ENCODE peak calls at places on chromosome 1, in seven cellular contexts. R is heart left ventricle, A is sigmoid colon, C is adrenal gland, K is testis, Z is IMR-90, B is endothelial cell of umbilical vein. I is an unnamed sample. For H3K36me3, the result is how much of the 10 kb centered on the place peaks cover.

GRCh38 chr1:181452746-181453145 is 30.6 kb upstream of the CACNA1E start:
- DNase-seq in R (no peak), A (no peak), C (no peak), K (peak), Z (no peak), B (no peak), I (no peak)

GRCh38 chr1:168897249-168897648 is 168.2 kb upstream of the DPT start:
- DNase-seq in R (no peak), A (no peak), C (no peak), K (no peak), Z (no peak), B (no peak), I (no peak)

GRCh38 chr1:10638559-10639300 is 157.7 kb downstream of the CASZ1 start:
- DNase-seq in R (no peak), A (no peak), C (no peak), K (no peak), Z (no peak), B (no peak), I (no peak)

GRCh38 chr1:19960621-19961020 is 18.8 kb downstream of the PLA2G2A start:
- DNase-seq in R (no peak), A (no peak), C (no peak), K (no peak), Z (no peak), B (no peak), I (no peak)

GRCh38 chr1:203395746-203396145 is 44.8 kb upstream of the FMOD start:
- DNase-seq in R (no peak), A (no peak), C (no peak), K (no peak), Z (no peak), B (no peak), I (no peak)

GRCh38 chr1:77031101-77031662 is 163.9 kb downstream of the ST6GALNAC5 start:
- DNase-seq in R (no peak), A (no peak), C (no peak), K (no peak), Z (peak), B (peak), I (no peak)

GRCh38 chr1:117967900-117968299 is 38.4 kb downstream of the WDR3 start:
- DNase-seq in R (no peak), A (no peak), C (no peak), K (no peak), Z (peak), B (no peak), I (no peak)

GRCh38 chr1:101257500-101258325 is 20.9 kb downstream of the S1PR1 start:
- DNase-seq in R (no peak), A (no peak), C (no peak), K (no peak), Z (no peak), B (no peak), I (no peak)

GRCh38 chr1:108129999-108130398 is 70.1 kb downstream of the SLC25A24 start:
- DNase-seq in R (no peak), A (no peak), C (no peak), K (no peak), Z (no peak), B (no peak), I (no peak)

GRCh38 chr1:116910379-116911165 is 856 bp downstream of the PTGFRN start:
- DNase-seq in R (peak), A (peak), C (peak), K (peak), Z (no peak), B (peak), I (peak)

GRCh38 chr1:220089650-220090556 is at the start of gene BPNT1:
- DNase-seq in R (peak), A (peak), C (peak), K (peak), Z (peak), B (peak), I (peak)

GRCh38 chr1:220092694-220093093 is 1.2 kb upstream of the IARS2 start:
- DNase-seq in R (no peak), A (no peak), C (no peak), K (no peak), Z (no peak), B (no peak), I (no peak)

GRCh38 chr1:220099826-220100225 is 5.9 kb downstream of the IARS2 start:
- DNase-seq in R (no peak), A (no peak), C (no peak), K (no peak), Z (no peak), B (peak), I (no peak)

GRCh38 chr1:220093361-220094015 is 444 bp upstream of the IARS2 start:
- DNase-seq in R (no peak), A (no peak), C (no peak), K (no peak), Z (no peak), B (no peak), I (no peak)

DNA sequence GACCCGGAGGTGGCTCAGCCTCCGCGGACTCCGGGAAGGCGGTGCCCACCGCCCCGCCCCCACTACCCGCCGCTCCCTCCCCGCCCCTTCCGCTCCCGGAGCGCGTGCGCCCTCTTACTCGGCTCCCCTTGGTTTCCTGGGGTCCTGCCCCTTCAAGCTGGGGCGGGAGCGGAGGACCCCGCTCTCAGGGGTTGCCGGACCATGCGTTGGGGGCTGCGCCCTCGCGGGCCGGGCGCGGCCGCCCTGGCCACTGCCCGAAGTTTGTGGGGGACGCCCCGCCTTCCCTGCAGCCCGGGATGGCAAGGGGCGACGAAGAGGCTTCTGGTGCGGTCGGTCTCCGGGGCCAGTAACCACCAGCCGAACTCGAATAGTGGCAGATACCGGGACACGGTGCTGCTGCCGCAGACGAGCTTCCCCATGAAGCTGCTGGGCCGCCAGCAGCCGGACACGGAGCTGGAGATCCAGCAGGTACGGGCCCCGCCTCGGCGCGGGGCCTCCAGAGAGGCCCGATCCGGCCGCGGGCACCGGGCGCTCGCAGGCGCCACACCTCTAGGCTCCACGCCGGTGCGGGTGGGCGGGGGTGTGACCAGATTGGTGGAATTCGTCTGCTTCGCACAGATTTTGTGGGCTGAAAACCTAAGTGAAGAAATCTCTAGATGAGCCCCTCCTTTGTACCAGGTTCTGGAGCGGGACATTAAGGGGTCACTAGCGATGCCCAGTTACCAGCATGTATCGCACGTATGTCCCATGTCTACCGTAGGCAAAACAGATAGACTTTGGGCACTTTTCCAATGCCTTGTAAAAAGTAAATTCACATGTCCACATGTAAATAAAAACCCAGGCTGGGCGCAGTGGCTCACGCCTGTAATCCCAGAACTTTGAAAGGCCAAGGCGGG is at the start of gene IARS2:
- DNase-seq in R (peak), A (peak), C (peak), K (peak), Z (peak), B (peak), I (peak)
- TF ChIP-seq POLR2A in R (no peak), A (no peak), C (no peak), K (no peak), Z (no peak), B (peak), I (no peak)

GRCh38 chr1:173995475-173995874 is 26.7 kb downstream of the RC3H1 start:
- DNase-seq in R (no peak), A (no peak), C (no peak), K (no peak), Z (no peak), B (peak), I (no peak)
- H3K36me3 ChIP-seq in R (under half), A (under half), C (under half), K (under half), Z (under half), B (under half), I (under half)

GRCh38 chr1:173430707-173431662 is 46.1 kb upstream of the PRDX6 start:
- DNase-seq in R (peak), A (peak), C (peak), K (peak), Z (peak), B (peak), I (peak)
- H3K27ac ChIP-seq in R (peak), A (peak), C (peak), K (no peak), Z (no peak), B (no peak), I (no peak)

GRCh38 chr1:41021526-41022308 is at the start of gene SLFNL1:
- DNase-seq in R (peak), A (no peak), C (no peak), K (peak), Z (peak), B (no peak), I (no peak)
- TF ChIP-seq POLR2A in R (no peak), A (no peak), C (no peak), K (no peak), Z (no peak), B (peak), I (no peak)